ENCODE peak calls at places on chromosome 19, in seven cellular contexts. T is PC-9, Q is mesendoderm, Z is cardiac muscle cell, F is ascending aorta, S is left ventricle myocardium inferior, C is HAP-1. U is an unnamed sample.
A peak's percentile ranks its signal among the peaks of the same experiment; 100 is the strongest.

GRCh38 chr19:49136771-49137171 is 17.4 kb downstream of the PPFIA3 start:
- DNase-seq in S (peak; percentile 85), F (no peak), Q (no peak), C (no peak), T (no peak), Z (no peak), U (no peak)

GRCh38 chr19:3575260-3575741 is 2.6 kb downstream of the HMG20B start:
- DNase-seq in Q (peak; percentile 80), S (no peak), C (peak; percentile 72), Z (peak; percentile 44), F (no peak), T (no peak), U (no peak)

GRCh38 chr19:46350029-46350757 is 3.3 kb downstream of the PPP5C start:
- DNase-seq in S (no peak), T (no peak), Z (no peak), F (no peak), C (no peak), Q (no peak), U (no peak)

GRCh38 chr19:48490980-48491792 is 20.4 kb downstream of the LMTK3 start:
- DNase-seq in F (no peak), Q (peak; percentile 81), Z (peak; percentile 65), C (peak; percentile 78), S (no peak), T (no peak), U (no peak)

GRCh38 chr19:48588670-48589399 is 17.7 kb upstream of the SPACA4 start:
- DNase-seq in T (peak; percentile 96), F (peak; percentile 92), C (peak; percentile 96), Q (peak; percentile 91), Z (peak; percentile 93), S (peak; percentile 92), U (no peak)

GRCh38 chr19:11693505-11694499 is 44.9 kb downstream of the ZNF823 start:
- DNase-seq in F (no peak), Q (peak; percentile 93), S (no peak), C (peak; percentile 56), Z (peak; percentile 11), T (peak; percentile 28), U (peak; percentile 49)

GRCh38 chr19:42596391-42597071 is 1.8 kb upstream of the CEACAM8 start:
- DNase-seq in C (peak; percentile 70), S (no peak), Q (peak; percentile 25), Z (peak; percentile 30), T (peak; percentile 42), F (no peak), U (no peak)

GRCh38 chr19:47623921-47624391 is 15.0 kb downstream of the BICRA start:
- DNase-seq in T (no peak), Q (peak; percentile 50), Z (peak; percentile 17), C (peak; percentile 27), F (no peak), S (no peak), U (no peak)

GRCh38 chr19:47618771-47619170 is 9.8 kb downstream of the BICRA start:
- DNase-seq in Q (no peak), Z (no peak), C (no peak), S (peak; percentile 83), T (no peak), F (no peak), U (no peak)

GRCh38 chr19:54154603-54155345 is 4.7 kb downstream of the LENG1 start:
- DNase-seq in T (no peak), F (no peak), Q (no peak), Z (no peak), S (no peak), C (no peak), U (no peak)

GRCh38 chr19:5669212-5669611 is 11.1 kb downstream of the MICOS13 start:
- DNase-seq in S (peak; percentile 1), T (no peak), Z (no peak), F (no peak), C (no peak), Q (no peak), U (no peak)
- H3K36me3 ChIP-seq in S (peaks cover 59% of the 10 kb centered on the region), T (no peaks in the 10 kb centered on the region), Z (peaks cover 36% of the 10 kb centered on the region), F (peaks cover 53% of the 10 kb centered on the region), C (peaks cover 62% of the 10 kb centered on the region), Q (peaks cover 14% of the 10 kb centered on the region), U (peaks cover 36% of the 10 kb centered on the region)

GRCh38 chr19:41528106-41528505 is 47.9 kb upstream of the CEACAM21 start:
- DNase-seq in T (no peak), C (no peak), F (no peak), Z (no peak), Q (no peak), S (no peak), U (no peak)

GRCh38 chr19:41530184-41530534 is 45.8 kb upstream of the CEACAM21 start:
- DNase-seq in F (no peak), S (no peak), T (no peak), C (no peak), Q (no peak), Z (no peak), U (no peak)

GRCh38 chr19:41529484-41530183 is 46.3 kb upstream of the CEACAM21 start:
- DNase-seq in T (no peak), F (no peak), C (no peak), Q (no peak), S (no peak), Z (no peak), U (no peak)

GRCh38 chr19:41530761-41531301 is 45.1 kb upstream of the CEACAM21 start:
- DNase-seq in C (no peak), Q (no peak), F (no peak), T (no peak), Z (no peak), S (no peak), U (no peak)

GRCh38 chr19:41527079-41527478 is 48.9 kb upstream of the CEACAM21 start:
- DNase-seq in S (no peak), F (no peak), Q (no peak), C (no peak), Z (no peak), T (no peak), U (no peak)
- H3K4me3 ChIP-seq in S (no peak overlapping the region), F (no peak overlapping the region), Q (no peak overlapping the region), C (no peak overlapping the region), Z (no peak overlapping the region), T (no peak overlapping the region), U (no peak overlapping the region)

GRCh38 chr19:16343156-16343555 is 18.5 kb downstream of the KLF2 start:
- DNase-seq in C (no peak), F (no peak), Z (no peak), Q (no peak), S (no peak), T (no peak), U (no peak)
- H3K36me3 ChIP-seq in C (no peaks in the 10 kb centered on the region), F (no peaks in the 10 kb centered on the region), Z (no peaks in the 10 kb centered on the region), Q (no peaks in the 10 kb centered on the region), S (no peaks in the 10 kb centered on the region), T (no peaks in the 10 kb centered on the region), U (no peaks in the 10 kb centered on the region)

GRCh38 chr19:7340959-7341837 is 7.5 kb upstream of the ARHGEF18 start:
- DNase-seq in S (peak; percentile 82), F (peak; percentile 86), Z (peak; percentile 83), C (peak; percentile 92), Q (peak; percentile 88), T (peak; percentile 65), U (peak; percentile 7)

GRCh38 chr19:7336321-7336973 is 12.3 kb upstream of the ARHGEF18 start:
- DNase-seq in Q (no peak), C (no peak), F (no peak), T (no peak), S (no peak), Z (no peak), U (no peak)

GRCh38 chr19:7346488-7346971 is 2.2 kb upstream of the ARHGEF18 start:
- DNase-seq in Q (no peak), C (no peak), T (no peak), F (peak; percentile 8), Z (no peak), S (no peak), U (no peak)

GRCh38 chr19:7337380-7338194 is 11.2 kb upstream of the ARHGEF18 start:
- DNase-seq in C (no peak), T (no peak), S (no peak), F (no peak), Z (no peak), Q (no peak), U (no peak)

DNA sequence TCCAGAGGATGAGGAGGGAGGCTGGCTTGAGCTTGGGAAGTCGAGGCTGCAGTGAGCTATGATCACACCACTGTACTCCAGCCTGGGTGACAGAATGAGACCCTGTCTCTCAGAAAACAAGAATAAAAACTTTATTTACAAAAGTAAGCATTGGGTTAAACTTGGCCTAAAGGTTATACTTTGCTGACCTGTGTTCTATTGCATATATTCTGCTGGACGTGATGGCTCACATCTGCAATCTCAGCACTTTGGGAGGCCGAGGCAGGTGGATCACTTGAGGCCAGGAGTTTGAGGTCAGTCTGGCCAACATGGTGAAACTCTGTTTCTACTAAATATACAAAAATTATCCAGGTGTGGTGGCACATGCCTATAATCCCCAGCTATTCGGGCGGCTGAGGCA is 6.6 kb upstream of the ARHGEF18 start:
- DNase-seq in F (no peak), S (no peak), Z (no peak), Q (no peak), C (no peak), T (no peak), U (no peak)
- H3K4me3 ChIP-seq in F (no peak overlapping the region), S (no peak overlapping the region), Z (no peak overlapping the region), Q (no peak overlapping the region), C (no peak overlapping the region), T (no peak overlapping the region), U (no peak overlapping the region)

DNA sequence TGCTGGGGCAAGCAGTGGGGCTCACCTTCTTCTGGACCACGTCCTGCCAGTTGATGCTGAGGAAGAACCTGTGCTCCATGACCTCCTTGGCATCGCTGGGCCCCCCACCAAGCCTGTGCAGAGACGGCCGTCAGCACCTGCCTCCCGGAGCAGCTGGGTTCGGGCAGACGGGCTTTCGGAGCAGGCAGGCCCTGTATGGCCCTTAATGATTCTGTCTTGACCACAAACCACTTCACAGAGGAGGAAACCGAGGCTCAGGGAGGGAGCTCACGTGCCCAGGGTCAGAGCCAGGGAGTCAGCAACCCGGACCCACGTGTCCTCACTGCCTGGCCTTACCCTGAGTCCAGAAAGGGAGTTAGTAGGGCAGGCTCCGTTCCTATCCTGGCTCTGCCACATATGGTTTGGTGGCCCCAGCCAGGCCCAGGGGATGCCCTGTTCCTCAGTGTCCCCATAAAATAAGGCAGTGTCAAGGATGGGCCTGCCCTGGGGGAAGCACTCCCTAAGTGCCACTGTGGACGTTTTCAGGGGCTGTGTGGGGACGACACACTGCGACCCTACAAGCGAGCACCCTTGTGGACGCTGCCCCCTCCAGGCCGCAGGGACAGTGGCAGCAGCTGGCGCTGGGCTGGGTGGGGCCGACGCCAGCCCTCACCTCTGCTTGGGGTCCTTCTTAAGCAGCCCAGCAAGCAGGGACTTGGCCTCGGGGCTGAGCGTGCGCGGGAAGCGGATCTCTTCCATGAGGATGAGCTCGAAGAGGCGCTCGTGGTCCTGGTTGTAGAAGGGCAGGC is 8.9 kb upstream of the CCNP start:
- DNase-seq in Q (peak; percentile 14), F (no peak), Z (no peak), C (no peak), T (no peak), S (no peak), U (no peak)
- H3K36me3 ChIP-seq in Q (peaks cover 2% of the 10 kb centered on the region), F (peaks cover 73% of the 10 kb centered on the region), Z (peaks cover 26% of the 10 kb centered on the region), C (peaks cover 28% of the 10 kb centered on the region), T (no peaks in the 10 kb centered on the region), S (peaks cover 74% of the 10 kb centered on the region), U (peaks cover 41% of the 10 kb centered on the region)

GRCh38 chr19:15289673-15290072 is 42.7 kb downstream of the BRD4 start:
- DNase-seq in T (no peak), Q (no peak), S (no peak), Z (no peak), F (no peak), C (no peak), U (no peak)
- H3K4me3 ChIP-seq in T (no peak overlapping the region), Q (no peak overlapping the region), S (no peak overlapping the region), Z (no peak overlapping the region), F (no peak overlapping the region), C (no peak overlapping the region), U (no peak overlapping the region)